ENCODE peak calls at places on chromosomes 3 and 15, in seven cellular contexts. O is ELR; C is CD8-positive, alpha-beta T cell; G is activated CD4-positive, alpha-beta T cell treated with anti-CD3 and anti-CD28 coated beads, Interleukin-2, amount 50 U/mL, for 1 hour; N is lower leg skin; M is Jurkat, Clone E6-1; Z is posterior cingulate gyrus. B is an unnamed sample.

GRCh38 chr15:99100245-99101173 is 4.4 kb upstream of the SYNM start:
- DNase-seq in O (peak), C (peak), G (peak), N (peak), M (no peak), Z (peak), B (no peak)

GRCh38 chr3:8500208-8500961 is 1.2 kb upstream of the LMCD1 start:
- DNase-seq in O (no peak), C (no peak), G (no peak), N (no peak), M (no peak), Z (no peak), B (no peak)

GRCh38 chr3:155334897-155335883 is 41.7 kb upstream of the STRIT1 start:
- DNase-seq in O (no peak), C (no peak), G (no peak), N (no peak), M (peak), Z (no peak), B (no peak)

GRCh38 chr3:179969525-179969924 is 67.2 kb downstream of the PEX5L start:
- DNase-seq in O (peak), C (no peak), G (no peak), N (no peak), M (no peak), Z (no peak), B (no peak)

GRCh38 chr3:7745711-7746110 is 755.9 kb upstream of the LMCD1 start:
- DNase-seq in O (no peak), C (no peak), G (no peak), N (no peak), M (no peak), Z (no peak), B (no peak)

GRCh38 chr3:100158877-100159563 is 44.7 kb upstream of the FILIP1L start:
- DNase-seq in O (no peak), C (no peak), G (no peak), N (no peak), M (no peak), Z (no peak), B (no peak)

GRCh38 chr3:149603126-149604074 is 54.4 kb downstream of the WWTR1 start:
- DNase-seq in O (peak), C (no peak), G (no peak), N (no peak), M (no peak), Z (no peak), B (no peak)

GRCh38 chr3:14772533-14773138 is 46.1 kb upstream of the FGD5 start:
- DNase-seq in O (no peak), C (peak), G (no peak), N (peak), M (no peak), Z (no peak), B (no peak)

GRCh38 chr3:89025185-89025584 is 82.2 kb upstream of the EPHA3 start:
- DNase-seq in O (peak), C (no peak), G (no peak), N (no peak), M (no peak), Z (no peak), B (no peak)

GRCh38 chr15:83356516-83357399 is 72.3 kb upstream of the BNC1 start:
- DNase-seq in O (no peak), C (no peak), G (no peak), N (no peak), M (no peak), Z (no peak), B (no peak)